ENCODE peak calls at places on chromosomes 13 and 19, in six cellular contexts. One of them, this sample, is unnamed.

GRCh38 chr19:41531438-41532311 is 44.3 kb upstream of the CEACAM21 start:
- DNase-seq in mucosa of descending colon: peak; percentile 68
- DNase-seq in AG04449: no peak
- DNase-seq in heart right ventricle: peak; percentile 92
- DNase-seq in fibroblast of villous mesenchyme: peak; percentile 10
- DNase-seq in A549: peak; percentile 85
- DNase-seq in this sample: peak; percentile 56

GRCh38 chr13:110108348-110109139 is 198.4 kb downstream of the COL4A1 start:
- DNase-seq in mucosa of descending colon: peak; percentile 47
- DNase-seq in AG04449: no peak
- DNase-seq in A549: peak; percentile 77
- DNase-seq in fibroblast of villous mesenchyme: peak; percentile 89
- DNase-seq in heart right ventricle: peak; percentile 80
- DNase-seq in this sample: peak; percentile 88

GRCh38 chr19:19463348-19464117 is 51.8 kb downstream of the TSSK6 start:
- DNase-seq in AG04449: no peak
- DNase-seq in heart right ventricle: no peak
- DNase-seq in fibroblast of villous mesenchyme: peak; percentile 74
- DNase-seq in A549: no peak
- DNase-seq in mucosa of descending colon: no peak
- DNase-seq in this sample: peak; percentile 79

GRCh38 chr19:39409207-39409885 is 2.7 kb downstream of the ZFP36 start:
- DNase-seq in fibroblast of villous mesenchyme: peak; percentile 78
- DNase-seq in mucosa of descending colon: peak; percentile 95
- DNase-seq in heart right ventricle: peak; percentile 90
- DNase-seq in A549: peak; percentile 85
- DNase-seq in AG04449: no peak
- DNase-seq in this sample: no peak

GRCh38 chr13:37192986-37193385 is 87.5 kb upstream of the CSNK1A1L start:
- DNase-seq in fibroblast of villous mesenchyme: no peak
- DNase-seq in heart right ventricle: no peak
- DNase-seq in AG04449: peak; percentile 12
- DNase-seq in A549: no peak
- DNase-seq in mucosa of descending colon: no peak
- DNase-seq in this sample: peak; percentile 56

GRCh38 chr19:49427855-49428546 is 2.8 kb downstream of the GFY start:
- DNase-seq in AG04449: no peak
- DNase-seq in A549: peak; percentile 62
- DNase-seq in heart right ventricle: no peak
- DNase-seq in mucosa of descending colon: no peak
- DNase-seq in fibroblast of villous mesenchyme: no peak
- DNase-seq in this sample: no peak

GRCh38 chr19:16462757-16463250 is 9.0 kb downstream of the EPS15L1 start:
- DNase-seq in mucosa of descending colon: no peak
- DNase-seq in heart right ventricle: no peak
- DNase-seq in A549: no peak
- DNase-seq in AG04449: no peak
- DNase-seq in fibroblast of villous mesenchyme: peak; percentile 30
- DNase-seq in this sample: no peak

GRCh38 chr19:38386300-38386967 is 1.4 kb downstream of the GGN start:
- DNase-seq in mucosa of descending colon: peak; percentile 12
- DNase-seq in A549: no peak
- DNase-seq in AG04449: no peak
- DNase-seq in fibroblast of villous mesenchyme: no peak
- DNase-seq in heart right ventricle: no peak
- DNase-seq in this sample: no peak

GRCh38 chr13:28138756-28139470 is 568 bp downstream of the PAN3 start:
- DNase-seq in fibroblast of villous mesenchyme: peak; percentile 95
- DNase-seq in heart right ventricle: peak; percentile 92
- DNase-seq in A549: peak; percentile 42
- DNase-seq in AG04449: peak; percentile 64
- DNase-seq in mucosa of descending colon: peak; percentile 90
- DNase-seq in this sample: peak; percentile 89

GRCh38 chr19:14113762-14114414 is 3.7 kb downstream of the PRKACA start:
- DNase-seq in mucosa of descending colon: peak; percentile 60
- DNase-seq in fibroblast of villous mesenchyme: no peak
- DNase-seq in AG04449: no peak
- DNase-seq in heart right ventricle: no peak
- DNase-seq in A549: no peak
- DNase-seq in this sample: no peak

GRCh38 chr19:23420824-23421223 is 25.6 kb upstream of the ZNF91 start:
- DNase-seq in mucosa of descending colon: no peak
- DNase-seq in A549: no peak
- DNase-seq in heart right ventricle: no peak
- DNase-seq in AG04449: no peak
- DNase-seq in fibroblast of villous mesenchyme: no peak
- DNase-seq in this sample: no peak

GRCh38 chr19:45195764-45196163 is 17.2 kb downstream of the BLOC1S3 start:
- DNase-seq in mucosa of descending colon: no peak
- DNase-seq in AG04449: no peak
- DNase-seq in fibroblast of villous mesenchyme: no peak
- DNase-seq in A549: no peak
- DNase-seq in heart right ventricle: no peak
- DNase-seq in this sample: no peak

GRCh38 chr19:52896431-52897148 is 845 bp downstream of the ZNF320 start:
- DNase-seq in fibroblast of villous mesenchyme: peak; percentile 28
- DNase-seq in AG04449: no peak
- DNase-seq in heart right ventricle: peak; percentile 20
- DNase-seq in mucosa of descending colon: peak; percentile 85
- DNase-seq in A549: no peak
- DNase-seq in this sample: peak; percentile 15

GRCh38 chr19:11505032-11505503 is 571 bp downstream of the ZNF653 start:
- DNase-seq in heart right ventricle: peak; percentile 97
- DNase-seq in mucosa of descending colon: peak; percentile 99
- DNase-seq in A549: peak; percentile 86
- DNase-seq in fibroblast of villous mesenchyme: peak; percentile 92
- DNase-seq in AG04449: peak; percentile 60
- DNase-seq in this sample: peak; percentile 89

GRCh38 chr19:6138066-6138465 is 2.6 kb downstream of the ACSBG2 start:
- DNase-seq in AG04449: no peak
- DNase-seq in heart right ventricle: no peak
- DNase-seq in A549: no peak
- DNase-seq in mucosa of descending colon: no peak
- DNase-seq in fibroblast of villous mesenchyme: peak; percentile 28
- DNase-seq in this sample: no peak

GRCh38 chr19:4567584-4568071 is 8.1 kb upstream of the SEMA6B start:
- DNase-seq in fibroblast of villous mesenchyme: peak; percentile 74
- DNase-seq in AG04449: no peak
- DNase-seq in A549: no peak
- DNase-seq in heart right ventricle: peak; percentile 80
- DNase-seq in mucosa of descending colon: peak; percentile 76
- DNase-seq in this sample: peak; percentile 61

GRCh38 chr13:63208811-63209210 is 1793.2 kb upstream of the PCDH20 start:
- DNase-seq in fibroblast of villous mesenchyme: no peak
- DNase-seq in mucosa of descending colon: no peak
- DNase-seq in AG04449: no peak
- DNase-seq in heart right ventricle: no peak
- DNase-seq in A549: no peak
- DNase-seq in this sample: no peak

GRCh38 chr13:101210774-101211173 is 205.5 kb downstream of the NALCN start:
- DNase-seq in mucosa of descending colon: no peak
- DNase-seq in AG04449: no peak
- DNase-seq in heart right ventricle: no peak
- DNase-seq in fibroblast of villous mesenchyme: no peak
- DNase-seq in A549: no peak
- DNase-seq in this sample: no peak

GRCh38 chr13:22993148-22993547 is 187.6 kb upstream of the SGCG start:
- DNase-seq in A549: no peak
- DNase-seq in fibroblast of villous mesenchyme: no peak
- DNase-seq in AG04449: no peak
- DNase-seq in heart right ventricle: no peak
- DNase-seq in mucosa of descending colon: no peak
- DNase-seq in this sample: no peak
- TF ChIP-seq CTCF in A549: no peak
- TF ChIP-seq CTCF in fibroblast of villous mesenchyme: no peak
- TF ChIP-seq CTCF in AG04449: no peak
- TF ChIP-seq CTCF in heart right ventricle: no peak
- TF ChIP-seq CTCF in mucosa of descending colon: no peak
- TF ChIP-seq CTCF in this sample: no peak

GRCh38 chr13:59261928-59262488 is 901.7 kb downstream of the DIAPH3 start:
- DNase-seq in fibroblast of villous mesenchyme: peak; percentile 1
- DNase-seq in A549: no peak
- DNase-seq in heart right ventricle: no peak
- DNase-seq in mucosa of descending colon: no peak
- DNase-seq in AG04449: no peak
- DNase-seq in this sample: peak; percentile 4
- H3K4me3 ChIP-seq in fibroblast of villous mesenchyme: no peak overlapping the region
- H3K4me3 ChIP-seq in A549: no peak overlapping the region
- H3K4me3 ChIP-seq in heart right ventricle: no peak overlapping the region
- H3K4me3 ChIP-seq in mucosa of descending colon: no peak overlapping the region
- H3K4me3 ChIP-seq in AG04449: no peak overlapping the region
- H3K4me3 ChIP-seq in this sample: no peak overlapping the region

GRCh38 chr13:113084094-113084942 is 21.3 kb upstream of the F7 start:
- DNase-seq in mucosa of descending colon: no peak
- DNase-seq in AG04449: no peak
- DNase-seq in fibroblast of villous mesenchyme: no peak
- DNase-seq in A549: peak; percentile 25
- DNase-seq in heart right ventricle: no peak
- DNase-seq in this sample: no peak

GRCh38 chr13:113087923-113088690 is 17.5 kb upstream of the F7 start:
- DNase-seq in fibroblast of villous mesenchyme: no peak
- DNase-seq in heart right ventricle: no peak
- DNase-seq in AG04449: no peak
- DNase-seq in A549: no peak
- DNase-seq in mucosa of descending colon: no peak
- DNase-seq in this sample: no peak

GRCh38 chr13:113086991-113087922 is 18.3 kb upstream of the F7 start:
- DNase-seq in heart right ventricle: no peak
- DNase-seq in mucosa of descending colon: no peak
- DNase-seq in fibroblast of villous mesenchyme: no peak
- DNase-seq in AG04449: no peak
- DNase-seq in A549: no peak
- DNase-seq in this sample: no peak

GRCh38 chr13:113084943-113085540 is 20.5 kb upstream of the F7 start:
- DNase-seq in heart right ventricle: no peak
- DNase-seq in AG04449: no peak
- DNase-seq in mucosa of descending colon: no peak
- DNase-seq in fibroblast of villous mesenchyme: no peak
- DNase-seq in A549: no peak
- DNase-seq in this sample: no peak

GRCh38 chr13:113086031-113086750 is 19.4 kb upstream of the F7 start:
- DNase-seq in A549: peak; percentile 17
- DNase-seq in fibroblast of villous mesenchyme: no peak
- DNase-seq in heart right ventricle: no peak
- DNase-seq in AG04449: no peak
- DNase-seq in mucosa of descending colon: no peak
- DNase-seq in this sample: no peak
- TF ChIP-seq CTCF in A549: no peak
- TF ChIP-seq CTCF in fibroblast of villous mesenchyme: peak; percentile 22
- TF ChIP-seq CTCF in heart right ventricle: no peak
- TF ChIP-seq CTCF in AG04449: peak; percentile 15
- TF ChIP-seq CTCF in mucosa of descending colon: no peak
- TF ChIP-seq CTCF in this sample: no peak

GRCh38 chr19:47155141-47155540 is 24.5 kb downstream of the SAE1 start:
- DNase-seq in heart right ventricle: no peak
- DNase-seq in mucosa of descending colon: peak; percentile 36
- DNase-seq in AG04449: no peak
- DNase-seq in fibroblast of villous mesenchyme: peak; percentile 37
- DNase-seq in A549: no peak
- DNase-seq in this sample: peak; percentile 82

GRCh38 chr19:47158879-47159509 is 28.4 kb downstream of the SAE1 start:
- DNase-seq in A549: no peak
- DNase-seq in mucosa of descending colon: no peak
- DNase-seq in fibroblast of villous mesenchyme: peak; percentile 34
- DNase-seq in heart right ventricle: no peak
- DNase-seq in AG04449: no peak
- DNase-seq in this sample: no peak

GRCh38 chr19:47156861-47157454 is 26.3 kb downstream of the SAE1 start:
- DNase-seq in fibroblast of villous mesenchyme: peak; percentile 47
- DNase-seq in mucosa of descending colon: peak; percentile 19
- DNase-seq in AG04449: no peak
- DNase-seq in heart right ventricle: no peak
- DNase-seq in A549: no peak
- DNase-seq in this sample: no peak

GRCh38 chr19:47157455-47158321 is 27.1 kb downstream of the SAE1 start:
- DNase-seq in mucosa of descending colon: peak; percentile 77
- DNase-seq in A549: no peak
- DNase-seq in heart right ventricle: peak; percentile 68
- DNase-seq in fibroblast of villous mesenchyme: peak; percentile 27
- DNase-seq in AG04449: no peak
- DNase-seq in this sample: peak; percentile 90

DNA sequence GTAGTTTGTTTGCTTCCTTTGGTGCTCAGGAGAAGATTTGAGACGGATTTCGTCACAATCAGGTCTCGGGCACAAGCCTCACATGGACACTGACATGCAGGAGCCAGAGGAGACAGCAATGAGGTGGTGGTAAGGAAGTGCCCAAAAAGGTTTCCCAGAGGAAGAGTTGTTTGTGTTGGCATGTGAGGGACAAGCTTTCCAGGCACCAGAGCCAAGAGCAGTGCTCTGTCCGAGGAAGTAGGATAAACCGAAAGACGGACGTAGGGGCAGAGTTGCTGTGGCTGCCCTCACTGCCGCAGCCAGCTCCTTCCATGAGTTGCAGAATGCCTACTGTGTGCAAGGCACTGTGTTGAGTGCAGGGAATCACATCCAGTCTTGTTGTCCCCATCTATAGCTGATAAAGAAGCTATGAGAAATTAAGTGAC is 27.7 kb downstream of the SAE1 start:
- DNase-seq in AG04449: no peak
- DNase-seq in A549: no peak
- DNase-seq in mucosa of descending colon: peak; percentile 31
- DNase-seq in fibroblast of villous mesenchyme: no peak
- DNase-seq in heart right ventricle: peak; percentile 23
- DNase-seq in this sample: no peak
- H3K4me3 ChIP-seq in AG04449: no peak overlapping the region
- H3K4me3 ChIP-seq in A549: no peak overlapping the region
- H3K4me3 ChIP-seq in mucosa of descending colon: no peak overlapping the region
- H3K4me3 ChIP-seq in fibroblast of villous mesenchyme: no peak overlapping the region
- H3K4me3 ChIP-seq in heart right ventricle: no peak overlapping the region
- H3K4me3 ChIP-seq in this sample: no peak overlapping the region

DNA sequence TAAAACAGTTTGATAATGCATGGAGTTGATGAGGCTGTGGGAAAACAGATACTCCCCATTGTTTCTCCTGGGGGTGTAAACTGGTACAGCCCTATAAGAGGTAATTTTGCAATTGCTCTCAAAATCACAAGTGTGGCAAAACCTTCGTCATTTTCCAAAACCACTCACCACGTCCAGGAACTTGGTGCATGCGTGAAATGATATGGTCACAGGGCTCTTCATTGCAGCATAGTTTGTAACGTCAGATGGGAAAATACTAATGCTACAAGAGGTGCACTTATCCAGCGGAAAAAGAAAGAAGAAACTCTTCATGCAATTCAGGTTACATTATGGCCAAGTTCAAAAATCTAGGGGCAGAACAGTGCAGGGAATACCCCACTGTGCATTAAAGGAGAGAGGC is 11.9 kb upstream of the PLAUR start:
- DNase-seq in heart right ventricle: no peak
- DNase-seq in A549: no peak
- DNase-seq in mucosa of descending colon: no peak
- DNase-seq in fibroblast of villous mesenchyme: no peak
- DNase-seq in AG04449: no peak
- DNase-seq in this sample: no peak
- TF ChIP-seq CTCF in heart right ventricle: no peak
- TF ChIP-seq CTCF in A549: no peak
- TF ChIP-seq CTCF in mucosa of descending colon: no peak
- TF ChIP-seq CTCF in fibroblast of villous mesenchyme: no peak
- TF ChIP-seq CTCF in AG04449: no peak
- TF ChIP-seq CTCF in this sample: no peak

This sample was measured in fibroblast of the aortic adventitia.